ENCODE peak calls at places on chromosome 14, in seven cellular contexts. T is COR-L47; A is NCI-H1105; H is stimulated activated CD4-positive, alpha-beta T cell treated with anti-CD3 and anti-CD28 coated beads, TNF-alpha, amount 100 ng/mL, for 48 hours; G is activated CD4-positive, alpha-beta T cell treated with anti-CD3 and anti-CD28 coated beads, Interleukin-2, amount 10 ng/mL, durations not matched to agents 7 days and 5 days; S is effector memory CD4-positive, alpha-beta T cell; P is AG04450. N is an unnamed sample.

GRCh38 chr14:50000215-50001145 is 107.6 kb downstream of the ARF6 start:
- DNase-seq in T (no peak), A (no peak), H (peak), G (peak), S (peak), P (no peak), N (peak)

GRCh38 chr14:56514663-56515371 is 64.8 kb upstream of the TMEM260 start:
- DNase-seq in T (no peak), A (no peak), H (no peak), G (no peak), S (no peak), P (no peak), N (no peak)

GRCh38 chr14:95998656-95999055 is 40.5 kb upstream of the C14orf132 start:
- DNase-seq in T (peak), A (peak), H (no peak), G (no peak), S (no peak), P (peak), N (no peak)

GRCh38 chr14:103526914-103527248 is 2.1 kb upstream of the TRMT61A start:
- DNase-seq in T (no peak), A (no peak), H (no peak), G (no peak), S (no peak), P (no peak), N (no peak)

GRCh38 chr14:37888234-37888633 is 292.8 kb downstream of the TTC6 start:
- DNase-seq in T (no peak), A (no peak), H (no peak), G (no peak), S (no peak), P (no peak), N (no peak)

GRCh38 chr14:64110832-64111231 is 183.3 kb downstream of the ESR2 start:
- DNase-seq in T (no peak), A (no peak), H (no peak), G (no peak), S (no peak), P (no peak), N (no peak)

GRCh38 chr14:99718811-99719192 is 34.7 kb downstream of the CYP46A1 start:
- DNase-seq in T (no peak), A (no peak), H (no peak), G (no peak), S (no peak), P (no peak), N (no peak)

GRCh38 chr14:38593477-38593876 is 337.6 kb upstream of the CLEC14A start:
- DNase-seq in T (no peak), A (no peak), H (no peak), G (no peak), S (no peak), P (no peak), N (no peak)

GRCh38 chr14:53011053-53011462 is 60.2 kb upstream of the FERMT2 start:
- DNase-seq in T (no peak), A (no peak), H (no peak), G (no peak), S (no peak), P (peak), N (peak)

N was measured in ovary.